ENCODE peak calls at places on chromosomes 7 and 10, in four cellular contexts. V is tibial artery, M is PC-3, O is vagina. N is an unnamed sample.

GRCh38 chr10:73044378-73045285 is 52.0 kb downstream of the P4HA1 start:
- DNase-seq in V (no peak), M (peak; percentile 100), O (no peak), N (peak; percentile 21)

GRCh38 chr10:327889-328809 is 192.9 kb downstream of the ZMYND11 start:
- DNase-seq in V (no peak), O (peak; percentile 91), M (no peak), N (no peak)

GRCh38 chr10:82981137-82981723 is 1106.2 kb downstream of the NRG3 start:
- DNase-seq in V (no peak), O (no peak), M (no peak), N (peak; percentile 58)

GRCh38 chr10:75770634-75771081 is 339.2 kb downstream of the LRMDA start:
- DNase-seq in V (no peak), M (no peak), O (no peak), N (no peak)

GRCh38 chr10:24901686-24902399 is 50.6 kb downstream of the PRTFDC1 start:
- DNase-seq in M (peak; percentile 93), O (no peak), V (no peak), N (peak; percentile 95)

GRCh38 chr10:6665847-6666246 is 85.8 kb upstream of the PRKCQ start:
- DNase-seq in V (no peak), O (no peak), M (no peak), N (no peak)

GRCh38 chr7:68783671-68784070 is 814.6 kb upstream of the AUTS2 start:
- DNase-seq in M (no peak), O (no peak), V (no peak), N (no peak)

GRCh38 chr10:12351447-12351846 is 2.1 kb downstream of the CAMK1D start:
- DNase-seq in V (no peak), M (no peak), O (no peak), N (no peak)

GRCh38 chr10:92573798-92574544 is at the start of gene IDE:
- DNase-seq in V (peak; percentile 91), M (peak; percentile 76), O (no peak), N (peak; percentile 37)

GRCh38 chr7:28360739-28361138 is 51.6 kb upstream of the CREB5 start:
- DNase-seq in V (no peak), O (no peak), M (peak; percentile 22), N (no peak)

GRCh38 chr7:109844362-109844761 is 1246.6 kb upstream of the LRRN3 start:
- DNase-seq in V (no peak), M (peak; percentile 42), O (no peak), N (no peak)

GRCh38 chr7:116292381-116292780 is 82.0 kb downstream of the TES start:
- DNase-seq in O (no peak), M (no peak), V (no peak), N (no peak)

GRCh38 chr7:74560081-74560719 is 97.3 kb upstream of the GTF2I start:
- DNase-seq in M (no peak), V (no peak), O (no peak), N (no peak)

GRCh38 chr7:42269161-42269560 is 32.2 kb upstream of the GLI3 start:
- DNase-seq in M (no peak), O (no peak), V (no peak), N (no peak)

GRCh38 chr7:157830331-157830730 is 493.5 kb downstream of the DNAJB6 start:
- DNase-seq in V (no peak), O (no peak), M (no peak), N (no peak)

GRCh38 chr7:79282051-79282694 is 171.3 kb downstream of the MAGI2 start:
- DNase-seq in V (no peak), M (peak; percentile 71), O (no peak), N (no peak)

GRCh38 chr7:102046373-102047117 is 229.1 kb downstream of the CUX1 start:
- DNase-seq in M (peak; percentile 12), O (no peak), V (no peak), N (no peak)

GRCh38 chr10:46229144-46229563 is 57.6 kb upstream of the ANTXRL start:
- DNase-seq in O (peak; percentile 49), M (no peak), V (peak; percentile 49), N (no peak)

GRCh38 chr10:46226900-46227558 is 59.8 kb upstream of the ANTXRL start:
- DNase-seq in O (peak; percentile 90), M (no peak), V (no peak), N (no peak)

GRCh38 chr10:46227571-46228075 is 59.2 kb upstream of the ANTXRL start:
- DNase-seq in O (peak; percentile 64), M (no peak), V (peak; percentile 51), N (no peak)

GRCh38 chr10:46226232-46226631 is 60.6 kb upstream of the ANTXRL start:
- DNase-seq in V (no peak), M (no peak), O (peak; percentile 77), N (no peak)

DNA sequence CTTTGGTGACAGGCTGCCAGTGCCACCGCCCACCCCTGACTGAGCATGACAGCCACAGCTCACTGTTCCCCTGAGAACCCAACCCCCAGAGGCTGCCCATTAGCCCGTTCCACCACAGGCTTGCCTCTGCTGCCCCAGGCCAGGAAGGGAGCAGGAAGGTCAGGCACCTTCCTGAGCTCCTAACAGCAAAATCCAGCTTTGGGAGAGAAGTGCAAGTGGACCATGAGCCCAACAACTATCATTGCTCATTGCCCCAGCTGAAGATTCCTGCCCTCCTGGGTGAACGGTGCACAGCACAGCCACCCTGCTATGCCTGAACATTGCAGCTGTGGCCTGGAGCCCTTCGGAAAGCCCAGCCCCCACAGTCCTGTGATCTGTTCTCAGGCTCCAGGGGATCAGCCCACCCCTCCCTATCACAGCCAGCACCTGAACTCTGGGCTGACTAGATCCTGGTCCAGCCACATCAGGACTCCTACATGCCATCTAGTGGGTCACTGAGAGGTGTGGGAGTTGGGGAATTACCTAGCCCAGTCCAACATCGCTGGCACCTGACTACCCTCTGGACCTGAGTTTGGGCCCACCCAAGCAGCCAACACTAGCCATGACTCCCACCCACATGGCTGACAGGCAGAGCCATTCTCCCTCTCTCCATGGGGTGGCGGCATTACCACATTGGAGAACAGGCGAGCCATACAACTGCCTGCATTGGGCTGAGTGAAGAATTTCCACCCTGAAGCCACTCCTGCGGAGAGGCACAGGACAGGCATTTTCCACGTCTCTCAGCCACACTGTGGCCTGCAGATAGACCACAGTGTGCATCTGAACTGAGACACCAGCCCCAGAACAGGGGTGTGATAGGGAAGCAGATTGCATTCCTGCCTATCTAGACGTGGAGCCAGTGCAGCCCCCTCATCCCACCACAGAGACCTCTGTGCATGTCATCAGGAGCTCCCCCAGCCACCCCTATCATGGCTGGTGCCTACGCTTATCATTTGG is 58.4 kb upstream of the ANTXRL start:
- DNase-seq in O (peak; percentile 93), V (peak; percentile 78), M (peak; percentile 68), N (no peak)
- TF ChIP-seq CTCF in O (peak; percentile 76), V (peak; percentile 94), M (peak; percentile 76), N (peak; percentile 89)

GRCh38 chr7:1886361-1887064 is 216.4 kb downstream of the ELFN1 start:
- DNase-seq in M (no peak), V (no peak), O (no peak), N (no peak)
- H3K36me3 ChIP-seq in M (peaks cover 13% of the 10 kb centered on the region), V (peaks cover 21% of the 10 kb centered on the region), O (no peaks in the 10 kb centered on the region), N (no peaks in the 10 kb centered on the region)

GRCh38 chr10:35191523-35191922 is 64.9 kb downstream of the CREM start:
- DNase-seq in V (peak; percentile 74), M (no peak), O (no peak), N (no peak)

GRCh38 chr10:35194471-35194870 is 67.8 kb downstream of the CREM start:
- DNase-seq in V (no peak), O (no peak), M (no peak), N (no peak)

GRCh38 chr10:35192645-35193249 is 66.1 kb downstream of the CREM start:
- DNase-seq in O (no peak), V (no peak), M (no peak), N (no peak)

GRCh38 chr10:35195361-35196306 is 69.0 kb downstream of the CREM start:
- DNase-seq in V (peak; percentile 88), O (no peak), M (peak; percentile 99), N (peak; percentile 92)

DNA sequence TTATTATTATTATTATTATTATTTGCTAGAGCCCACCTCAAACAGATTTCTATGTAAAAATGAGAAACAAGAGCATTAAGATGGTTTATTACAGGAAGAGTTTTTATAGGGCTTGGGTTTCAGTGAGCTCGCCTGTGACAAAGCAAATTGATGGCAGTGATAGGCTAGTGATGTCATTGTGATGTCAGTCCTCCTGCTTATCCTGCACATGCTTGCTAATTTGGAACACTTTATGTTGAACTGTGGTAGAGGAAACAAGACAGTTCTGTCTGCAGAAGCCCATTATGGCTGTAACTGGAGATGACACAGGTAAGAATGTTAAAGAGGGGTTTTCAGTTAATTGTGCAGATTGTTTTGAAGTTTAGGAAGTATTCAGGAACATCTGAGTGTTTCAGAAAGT is 68.3 kb downstream of the CREM start:
- DNase-seq in M (peak; percentile 37), O (no peak), V (no peak), N (no peak)
- H3K4me3 ChIP-seq in M (peak overlapping the region; percentile 60), O (peak overlapping the region; percentile 46), V (peak overlapping the region; percentile 57), N (peak overlapping the region; percentile 34)

GRCh38 chr7:141675431-141676210 is 26.3 kb downstream of the DENND11 start:
- DNase-seq in O (no peak), V (no peak), M (no peak), N (no peak)

GRCh38 chr7:141676618-141677017 is 25.3 kb downstream of the DENND11 start:
- DNase-seq in O (no peak), V (no peak), M (peak; percentile 88), N (no peak)

GRCh38 chr7:141674201-141674671 is 27.7 kb downstream of the DENND11 start:
- DNase-seq in O (no peak), M (peak; percentile 40), V (no peak), N (peak; percentile 83)

GRCh38 chr7:141671705-141672496 is 30.1 kb downstream of the DENND11 start:
- DNase-seq in O (no peak), M (no peak), V (no peak), N (no peak)

DNA sequence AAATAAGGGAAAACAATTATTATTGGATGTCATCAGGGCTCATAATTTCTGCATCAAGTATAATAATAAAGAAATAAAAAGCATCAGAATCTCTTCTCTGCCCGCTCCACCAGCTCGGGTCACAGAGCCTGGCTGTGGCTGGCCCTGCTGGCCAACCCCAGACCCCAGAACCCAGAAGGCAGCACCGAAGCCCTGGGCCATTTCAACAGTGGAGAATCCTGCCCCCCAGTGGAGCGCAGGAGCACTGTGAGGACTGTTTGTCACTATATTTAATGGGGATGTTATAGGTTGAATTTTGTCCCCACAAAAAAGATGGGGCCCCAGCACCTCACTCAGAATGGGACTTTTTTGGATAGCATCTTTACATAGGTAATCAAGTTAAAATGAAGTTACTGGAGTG is 27.3 kb downstream of the DENND11 start:
- DNase-seq in M (no peak), O (no peak), V (no peak), N (no peak)
- TF ChIP-seq CTCF in M (peak; percentile 66), O (no peak), V (no peak), N (peak; percentile 79)

DNA sequence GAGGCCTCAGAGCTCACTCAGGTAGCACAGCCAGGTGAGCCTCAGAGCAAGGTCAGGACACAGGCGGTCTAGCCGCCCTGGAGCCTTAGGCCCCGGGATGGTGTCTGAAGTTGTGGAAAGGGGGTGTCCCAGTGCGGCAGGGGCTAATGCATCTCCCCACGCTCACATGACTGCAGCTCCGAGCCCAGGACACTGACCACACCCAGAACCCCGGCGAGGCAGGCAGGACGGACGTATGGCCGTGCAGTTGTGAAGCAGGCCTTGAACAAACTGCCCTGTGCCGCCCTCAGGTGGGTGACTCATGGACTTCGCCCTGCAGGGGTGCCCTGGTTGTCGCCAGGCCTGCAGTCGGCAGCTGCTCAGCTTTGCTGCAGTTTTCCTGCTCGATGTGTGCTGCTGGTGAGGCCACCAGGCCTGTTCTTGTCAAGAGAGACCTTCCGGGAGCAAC is 5.0 kb upstream of the PRKAR1B start:
- DNase-seq in V (no peak), O (no peak), M (peak; percentile 62), N (no peak)
- H3K36me3 ChIP-seq in V (peaks cover 59% of the 10 kb centered on the region), O (peaks cover 43% of the 10 kb centered on the region), M (peaks cover 26% of the 10 kb centered on the region), N (peaks cover 5% of the 10 kb centered on the region)

N was measured in kidney epithelial cell.